ENCODE peak calls at places on chromosome 11, in five cellular contexts. X is left lung, C is PC-3, D is heart left ventricle, J is psoas muscle. E is an unnamed sample.
A peak's percentile ranks its signal among the peaks of the same experiment; 100 is the strongest.

GRCh38 chr11:126764221-126764620 is 236.3 kb downstream of the KIRREL3 start:
- DNase-seq in X (no peak), C (no peak), D (no peak), J (no peak), E (no peak)

GRCh38 chr11:83608571-83608970 is 322.4 kb upstream of the CCDC90B start:
- DNase-seq in X (no peak), C (no peak), D (no peak), J (no peak), E (no peak)

GRCh38 chr11:102117472-102118113 is 7.3 kb downstream of the YAP1 start:
- DNase-seq in X (no peak), C (peak; percentile 75), D (no peak), J (no peak), E (no peak)

GRCh38 chr11:41954034-41954433 is 494.6 kb upstream of the LRRC4C start:
- DNase-seq in X (no peak), C (peak; percentile 76), D (no peak), J (no peak), E (no peak)

GRCh38 chr11:95556011-95556341 is 233.6 kb downstream of the FAM76B start:
- DNase-seq in X (no peak), C (no peak), D (no peak), J (no peak), E (no peak)

GRCh38 chr11:9748361-9748970 is 84.6 kb downstream of the SWAP70 start:
- DNase-seq in X (peak; percentile 73), C (peak; percentile 80), D (peak; percentile 57), J (no peak), E (peak; percentile 24)

GRCh38 chr11:14974723-14975587 is 2.8 kb upstream of the CALCA start:
- DNase-seq in X (no peak), C (peak; percentile 47), D (peak; percentile 38), J (peak; percentile 32), E (peak; percentile 16)

GRCh38 chr11:85855341-85855656 is at the start of gene CCDC83:
- DNase-seq in X (no peak), C (no peak), D (no peak), J (no peak), E (no peak)

GRCh38 chr11:62439785-62440602 is 21.2 kb downstream of the SCGB1A1 start:
- DNase-seq in X (no peak), C (peak; percentile 56), D (peak; percentile 49), J (peak; percentile 62), E (no peak)

GRCh38 chr11:101915811-101916291 is 471 bp downstream of the ANGPTL5 start:
- DNase-seq in X (no peak), C (peak; percentile 52), D (no peak), J (no peak), E (no peak)

GRCh38 chr11:86799680-86800075 is 664 bp upstream of the PRSS23 start:
- DNase-seq in X (no peak), C (no peak), D (peak; percentile 38), J (no peak), E (no peak)

GRCh38 chr11:65426839-65427690 is 4.5 kb downstream of the NEAT1 start:
- DNase-seq in X (peak; percentile 68), C (peak; percentile 57), D (peak; percentile 39), J (peak; percentile 39), E (no peak)

GRCh38 chr11:8735094-8735493 is 52.5 kb downstream of the RPL27A start:
- DNase-seq in X (peak; percentile 72), C (peak; percentile 48), D (no peak), J (no peak), E (no peak)

GRCh38 chr11:44658451-44658850 is 68.3 kb upstream of the TSPAN18 start:
- DNase-seq in X (no peak), C (peak; percentile 25), D (no peak), J (no peak), E (no peak)

GRCh38 chr11:119765628-119766027 is 36.6 kb upstream of the NECTIN1 start:
- DNase-seq in X (no peak), C (no peak), D (no peak), J (no peak), E (no peak)

GRCh38 chr11:102121329-102121728 is 11.1 kb downstream of the YAP1 start:
- DNase-seq in X (no peak), C (no peak), D (no peak), J (no peak), E (no peak)

GRCh38 chr11:44327730-44328691 is 18.1 kb upstream of the ALX4 start:
- DNase-seq in X (no peak), C (no peak), D (no peak), J (no peak), E (no peak)

GRCh38 chr11:95100856-95101507 is 11.3 kb downstream of the ENDOD1 start:
- DNase-seq in X (no peak), C (no peak), D (no peak), J (no peak), E (no peak)

GRCh38 chr11:43573233-43573632 is 107.3 kb upstream of the HSD17B12 start:
- DNase-seq in X (no peak), C (peak; percentile 43), D (no peak), J (no peak), E (no peak)

GRCh38 chr11:2752923-2753322 is 53.1 kb upstream of the KCNQ1OT1 start:
- DNase-seq in X (no peak), C (no peak), D (peak; percentile 14), J (no peak), E (no peak)

GRCh38 chr11:32852142-32852541 is 22.4 kb downstream of the PRRG4 start:
- DNase-seq in X (peak; percentile 38), C (peak; percentile 23), D (no peak), J (no peak), E (no peak)

GRCh38 chr11:13595166-13595565 is 73.3 kb upstream of the FAR1 start:
- DNase-seq in X (no peak), C (no peak), D (no peak), J (no peak), E (no peak)

DNA sequence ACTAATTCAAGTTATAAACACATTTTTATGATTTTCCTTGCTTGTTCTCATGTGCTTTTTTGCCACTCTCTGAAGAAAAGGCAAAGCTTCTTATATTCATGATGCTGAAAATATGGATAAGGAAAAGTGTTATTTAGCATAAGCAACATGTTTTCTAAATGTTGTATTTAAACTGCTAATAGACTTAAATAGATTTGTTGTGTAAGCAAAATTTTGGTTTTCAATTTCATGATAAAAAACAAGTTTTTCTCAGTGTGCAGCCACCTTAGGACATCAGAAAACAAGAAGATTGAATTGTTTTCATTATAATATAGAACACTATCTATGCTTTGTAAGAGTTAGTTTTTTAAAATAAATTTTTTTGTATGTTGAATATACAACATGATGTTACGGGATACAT is 2.3 kb downstream of the OR4A16 start:
- DNase-seq in X (no peak), C (no peak), D (no peak), J (no peak), E (no peak)
- H3K9me3 ChIP-seq in X (peaks cover 4% of the 10 kb centered on the region), C (peaks cover 4% of the 10 kb centered on the region), D (peaks cover 12% of the 10 kb centered on the region), J (no peaks in the 10 kb centered on the region), E (no peaks in the 10 kb centered on the region)

DNA sequence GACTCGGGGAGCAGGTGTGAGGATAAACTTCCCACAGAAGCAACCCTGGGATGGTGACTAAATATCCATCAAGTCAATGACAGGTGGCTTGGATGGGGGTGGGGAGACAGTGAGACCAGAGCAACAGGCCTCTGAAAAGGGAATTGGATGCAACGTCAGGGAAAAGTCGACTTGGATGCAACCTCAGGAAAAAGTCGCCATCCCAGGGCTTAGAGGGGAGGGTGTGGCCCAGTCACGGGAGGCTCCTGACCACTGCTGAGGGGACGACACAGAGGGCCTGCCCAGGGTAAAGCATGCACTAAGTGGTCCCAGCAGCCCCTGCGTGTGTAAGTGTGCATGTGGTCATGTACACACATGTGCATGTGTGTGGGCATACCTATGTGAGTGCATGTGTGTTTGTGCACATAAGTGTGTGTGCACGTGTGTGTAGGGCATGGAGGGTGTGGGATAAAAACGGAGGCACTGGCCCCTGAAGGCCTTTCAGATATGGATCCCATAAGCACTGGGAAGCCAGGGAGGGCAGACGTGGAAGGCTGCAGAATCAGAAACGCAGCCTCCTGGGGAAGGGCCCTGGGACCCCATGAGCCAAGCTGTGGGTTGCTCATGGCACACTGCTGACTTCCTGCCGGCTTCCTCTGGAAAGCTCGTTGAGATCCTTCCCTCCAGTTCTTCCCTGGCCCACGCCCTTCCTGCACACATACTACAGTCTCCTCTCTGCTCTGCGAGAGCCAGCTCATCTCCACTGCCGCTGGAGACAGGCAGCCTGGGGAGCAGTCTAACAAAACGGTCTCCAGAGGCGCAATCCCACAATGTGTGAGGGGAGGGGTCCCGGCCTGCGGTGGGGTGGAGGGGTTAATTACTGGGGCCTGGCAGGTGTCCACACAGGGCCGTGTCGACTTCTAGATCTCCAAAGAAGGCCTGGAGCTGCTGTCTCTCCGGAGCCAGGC is 435.0 kb upstream of the B3GAT1 start:
- DNase-seq in X (no peak), C (no peak), D (no peak), J (no peak), E (no peak)
- H3K9me3 ChIP-seq in X (no peaks in the 10 kb centered on the region), C (no peaks in the 10 kb centered on the region), D (no peaks in the 10 kb centered on the region), J (no peaks in the 10 kb centered on the region), E (no peaks in the 10 kb centered on the region)

GRCh38 chr11:50074161-50074560 is 41.5 kb downstream of the OR4C45 start:
- DNase-seq in X (no peak), C (no peak), D (no peak), J (no peak), E (no peak)

GRCh38 chr11:50072226-50073112 is 39.8 kb downstream of the OR4C45 start:
- DNase-seq in X (no peak), C (no peak), D (no peak), J (no peak), E (no peak)

GRCh38 chr11:50071584-50072225 is 39.0 kb downstream of the OR4C45 start:
- DNase-seq in X (no peak), C (no peak), D (no peak), J (no peak), E (no peak)

GRCh38 chr11:50075856-50076255 is 43.2 kb downstream of the OR4C45 start:
- DNase-seq in X (no peak), C (no peak), D (no peak), J (no peak), E (no peak)

GRCh38 chr11:50073113-50074105 is 40.7 kb downstream of the OR4C45 start:
- DNase-seq in X (no peak), C (no peak), D (no peak), J (no peak), E (no peak)
- H3K9me3 ChIP-seq in X (peaks cover 69% of the 10 kb centered on the region), C (no peaks in the 10 kb centered on the region), D (no peaks in the 10 kb centered on the region), J (no peaks in the 10 kb centered on the region), E (no peaks in the 10 kb centered on the region)

DNA sequence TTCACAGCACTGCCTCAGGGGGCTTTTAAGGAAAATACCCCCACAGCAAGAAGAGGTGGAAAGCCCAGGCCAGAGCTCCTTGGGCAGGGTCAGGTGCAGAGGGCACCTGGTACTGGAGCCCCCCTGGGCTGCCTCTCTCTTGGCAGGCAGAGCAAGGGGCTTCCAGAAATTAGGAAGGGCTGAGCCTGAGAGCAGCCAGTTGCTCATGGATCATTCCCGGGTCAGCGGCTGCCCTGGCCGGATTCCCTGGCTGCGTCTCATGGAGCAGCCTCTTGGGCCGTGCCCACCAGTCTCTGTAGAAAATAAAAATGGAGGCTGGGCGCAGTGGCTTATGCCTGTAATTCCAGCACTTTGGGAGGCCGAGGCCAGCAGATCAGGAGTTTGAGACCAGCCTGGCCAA is 10.3 kb upstream of the OMP start:
- DNase-seq in X (no peak), C (no peak), D (peak; percentile 12), J (no peak), E (no peak)
- H3K9me3 ChIP-seq in X (no peaks in the 10 kb centered on the region), C (no peaks in the 10 kb centered on the region), D (no peaks in the 10 kb centered on the region), J (no peaks in the 10 kb centered on the region), E (no peaks in the 10 kb centered on the region)

E was measured in T-helper 17 cell.